ENCODE peak calls at places on chromosomes 4 and X, in four cellular contexts. One of them, this sample, is unnamed.

GRCh38 chr4:68465058-68465457 is 17.8 kb downstream of the TMPRSS11E start:
- DNase-seq in DMS79 treated with DMSO at 0.1 percent for 48 hours: no peak
- DNase-seq in NCI-H1436: no peak
- DNase-seq in cardiac fibroblast: no peak
- DNase-seq in this sample: no peak

GRCh38 chrX:97389761-97390192 is 506.1 kb downstream of the RPA4 start:
- DNase-seq in NCI-H1436: no peak
- DNase-seq in cardiac fibroblast: peak; percentile 67
- DNase-seq in DMS79 treated with DMSO at 0.1 percent for 48 hours: no peak
- DNase-seq in this sample: no peak

GRCh38 chr4:106708604-106708876 is 327.6 kb downstream of the DKK2 start:
- DNase-seq in cardiac fibroblast: no peak
- DNase-seq in DMS79 treated with DMSO at 0.1 percent for 48 hours: no peak
- DNase-seq in NCI-H1436: no peak
- DNase-seq in this sample: no peak

GRCh38 chr4:113069212-113069892 is 19.9 kb downstream of the ANK2 start:
- DNase-seq in NCI-H1436: no peak
- DNase-seq in DMS79 treated with DMSO at 0.1 percent for 48 hours: no peak
- DNase-seq in cardiac fibroblast: no peak
- DNase-seq in this sample: no peak

GRCh38 chrX:103913356-103914020 is 48.9 kb upstream of the TMSB15B start:
- DNase-seq in DMS79 treated with DMSO at 0.1 percent for 48 hours: no peak
- DNase-seq in cardiac fibroblast: peak; percentile 2
- DNase-seq in NCI-H1436: no peak
- DNase-seq in this sample: no peak

GRCh38 chr4:81786063-81786763 is 314.5 kb upstream of the RASGEF1B start:
- DNase-seq in NCI-H1436: peak; percentile 28
- DNase-seq in DMS79 treated with DMSO at 0.1 percent for 48 hours: peak; percentile 74
- DNase-seq in cardiac fibroblast: peak; percentile 67
- DNase-seq in this sample: no peak

GRCh38 chr4:139734875-139735380 is 69.3 kb downstream of the MGST2 start:
- DNase-seq in NCI-H1436: peak; percentile 97
- DNase-seq in DMS79 treated with DMSO at 0.1 percent for 48 hours: peak; percentile 78
- DNase-seq in cardiac fibroblast: peak; percentile 88
- DNase-seq in this sample: no peak

GRCh38 chr4:101346562-101347266 is 612 bp downstream of the PPP3CA start:
- DNase-seq in cardiac fibroblast: peak; percentile 79
- DNase-seq in NCI-H1436: peak; percentile 57
- DNase-seq in DMS79 treated with DMSO at 0.1 percent for 48 hours: no peak
- DNase-seq in this sample: peak; percentile 49

GRCh38 chrX:72308566-72309296 is 3.0 kb upstream of the CITED1 start:
- DNase-seq in cardiac fibroblast: peak; percentile 73
- DNase-seq in DMS79 treated with DMSO at 0.1 percent for 48 hours: peak; percentile 28
- DNase-seq in NCI-H1436: peak; percentile 81
- DNase-seq in this sample: no peak

GRCh38 chr4:138243369-138243768 is 1.2 kb upstream of the SLC7A11 start:
- DNase-seq in NCI-H1436: no peak
- DNase-seq in cardiac fibroblast: no peak
- DNase-seq in DMS79 treated with DMSO at 0.1 percent for 48 hours: peak; percentile 77
- DNase-seq in this sample: no peak

GRCh38 chr4:121943941-121944340 is 7.9 kb downstream of the TRPC3 start:
- DNase-seq in cardiac fibroblast: no peak
- DNase-seq in DMS79 treated with DMSO at 0.1 percent for 48 hours: no peak
- DNase-seq in NCI-H1436: no peak
- DNase-seq in this sample: no peak

GRCh38 chr4:183596056-183596757 is 62.8 kb downstream of the RWDD4 start:
- DNase-seq in NCI-H1436: no peak
- DNase-seq in DMS79 treated with DMSO at 0.1 percent for 48 hours: no peak
- DNase-seq in cardiac fibroblast: no peak
- DNase-seq in this sample: no peak

GRCh38 chr4:123746981-123747380 is 350.4 kb downstream of the SPRY1 start:
- DNase-seq in DMS79 treated with DMSO at 0.1 percent for 48 hours: no peak
- DNase-seq in cardiac fibroblast: peak; percentile 79
- DNase-seq in NCI-H1436: no peak
- DNase-seq in this sample: no peak

GRCh38 chr4:160724063-160724462 is 1439.7 kb downstream of the FSTL5 start:
- DNase-seq in NCI-H1436: no peak
- DNase-seq in cardiac fibroblast: no peak
- DNase-seq in DMS79 treated with DMSO at 0.1 percent for 48 hours: no peak
- DNase-seq in this sample: no peak

GRCh38 chr4:19575959-19576358 is 675.7 kb upstream of the SLIT2 start:
- DNase-seq in cardiac fibroblast: peak; percentile 73
- DNase-seq in DMS79 treated with DMSO at 0.1 percent for 48 hours: no peak
- DNase-seq in NCI-H1436: no peak
- DNase-seq in this sample: no peak

GRCh38 chrX:132023117-132023895 is at the start of gene STK26:
- DNase-seq in NCI-H1436: peak; percentile 68
- DNase-seq in cardiac fibroblast: peak; percentile 71
- DNase-seq in DMS79 treated with DMSO at 0.1 percent for 48 hours: no peak
- DNase-seq in this sample: peak; percentile 62

GRCh38 chrX:41827886-41828285 is 95.5 kb downstream of the CASK start:
- DNase-seq in cardiac fibroblast: no peak
- DNase-seq in DMS79 treated with DMSO at 0.1 percent for 48 hours: no peak
- DNase-seq in NCI-H1436: no peak
- DNase-seq in this sample: no peak

GRCh38 chr4:3766791-3767561 is 791 bp downstream of the ADRA2C start:
- DNase-seq in NCI-H1436: no peak
- DNase-seq in cardiac fibroblast: no peak
- DNase-seq in DMS79 treated with DMSO at 0.1 percent for 48 hours: no peak
- DNase-seq in this sample: no peak

GRCh38 chr4:23023121-23023520 is 330.4 kb downstream of the GBA3 start:
- DNase-seq in DMS79 treated with DMSO at 0.1 percent for 48 hours: no peak
- DNase-seq in NCI-H1436: no peak
- DNase-seq in cardiac fibroblast: no peak
- DNase-seq in this sample: no peak

GRCh38 chrX:97522307-97522706 is 638.6 kb downstream of the RPA4 start:
- DNase-seq in DMS79 treated with DMSO at 0.1 percent for 48 hours: no peak
- DNase-seq in NCI-H1436: no peak
- DNase-seq in cardiac fibroblast: no peak
- DNase-seq in this sample: no peak

GRCh38 chr4:140012688-140013087 is 141.3 kb downstream of the MAML3 start:
- DNase-seq in cardiac fibroblast: peak; percentile 74
- DNase-seq in NCI-H1436: no peak
- DNase-seq in DMS79 treated with DMSO at 0.1 percent for 48 hours: peak; percentile 22
- DNase-seq in this sample: peak; percentile 9

GRCh38 chrX:110420771-110421498 is 62.3 kb downstream of the RTL9 start:
- DNase-seq in DMS79 treated with DMSO at 0.1 percent for 48 hours: no peak
- DNase-seq in cardiac fibroblast: no peak
- DNase-seq in NCI-H1436: no peak
- DNase-seq in this sample: no peak

GRCh38 chr4:55851885-55852284 is 1.6 kb upstream of the EXOC1 start:
- DNase-seq in DMS79 treated with DMSO at 0.1 percent for 48 hours: no peak
- DNase-seq in NCI-H1436: no peak
- DNase-seq in cardiac fibroblast: no peak
- DNase-seq in this sample: no peak

GRCh38 chr4:90187148-90187884 is 60.1 kb downstream of the CCSER1 start:
- DNase-seq in cardiac fibroblast: no peak
- DNase-seq in NCI-H1436: peak; percentile 77
- DNase-seq in DMS79 treated with DMSO at 0.1 percent for 48 hours: peak; percentile 55
- DNase-seq in this sample: no peak

GRCh38 chr4:141548791-141549190 is 87.6 kb upstream of the IL15 start:
- DNase-seq in DMS79 treated with DMSO at 0.1 percent for 48 hours: no peak
- DNase-seq in cardiac fibroblast: no peak
- DNase-seq in NCI-H1436: no peak
- DNase-seq in this sample: no peak

GRCh38 chr4:140609548-140610425 is 41.0 kb upstream of the UCP1 start:
- DNase-seq in DMS79 treated with DMSO at 0.1 percent for 48 hours: peak; percentile 59
- DNase-seq in cardiac fibroblast: peak; percentile 61
- DNase-seq in NCI-H1436: peak; percentile 57
- DNase-seq in this sample: no peak

GRCh38 chr4:110062166-110062565 is 136.2 kb downstream of the ELOVL6 start:
- DNase-seq in cardiac fibroblast: no peak
- DNase-seq in DMS79 treated with DMSO at 0.1 percent for 48 hours: no peak
- DNase-seq in NCI-H1436: no peak
- DNase-seq in this sample: no peak

GRCh38 chr4:123659759-123660158 is 263.2 kb downstream of the SPRY1 start:
- DNase-seq in DMS79 treated with DMSO at 0.1 percent for 48 hours: no peak
- DNase-seq in NCI-H1436: no peak
- DNase-seq in cardiac fibroblast: peak; percentile 20
- DNase-seq in this sample: no peak

GRCh38 chrX:148542481-148543255 is 42.3 kb downstream of the AFF2 start:
- DNase-seq in NCI-H1436: no peak
- DNase-seq in DMS79 treated with DMSO at 0.1 percent for 48 hours: no peak
- DNase-seq in cardiac fibroblast: no peak
- DNase-seq in this sample: no peak

GRCh38 chr4:8268901-8269534 is 536 bp upstream of the HTRA3 start:
- DNase-seq in DMS79 treated with DMSO at 0.1 percent for 48 hours: no peak
- DNase-seq in cardiac fibroblast: no peak
- DNase-seq in NCI-H1436: no peak
- DNase-seq in this sample: no peak

GRCh38 chr4:48699470-48699869 is 80.6 kb downstream of the FRYL start:
- DNase-seq in cardiac fibroblast: no peak
- DNase-seq in NCI-H1436: no peak
- DNase-seq in DMS79 treated with DMSO at 0.1 percent for 48 hours: no peak
- DNase-seq in this sample: no peak

GRCh38 chr4:159103406-159104131 is 690 bp downstream of the RAPGEF2 start:
- DNase-seq in cardiac fibroblast: peak; percentile 42
- DNase-seq in NCI-H1436: peak; percentile 24
- DNase-seq in DMS79 treated with DMSO at 0.1 percent for 48 hours: no peak
- DNase-seq in this sample: peak; percentile 21

GRCh38 chrX:12174358-12174757 is 36.1 kb downstream of the FRMPD4 start:
- DNase-seq in cardiac fibroblast: no peak
- DNase-seq in DMS79 treated with DMSO at 0.1 percent for 48 hours: no peak
- DNase-seq in NCI-H1436: no peak
- DNase-seq in this sample: no peak